ENCODE peak calls at places on chromosomes 3 and 15, in five cellular contexts. One of them, this sample, is unnamed.

GRCh38 chr3:151969026-151969658 is 95.7 kb downstream of the SUCNR1 start:
- DNase-seq in HFFc6: no peak
- DNase-seq in cardiac fibroblast: no peak
- DNase-seq in body of pancreas: no peak
- DNase-seq in fibroblast of lung: no peak
- DNase-seq in this sample: no peak

GRCh38 chr3:184323696-184324095 is 9.3 kb downstream of the EIF4G1 start:
- DNase-seq in HFFc6: no peak
- DNase-seq in cardiac fibroblast: no peak
- DNase-seq in body of pancreas: no peak
- DNase-seq in fibroblast of lung: no peak
- DNase-seq in this sample: peak

GRCh38 chr3:46976326-46977190 is at the start of gene CCDC12:
- DNase-seq in HFFc6: peak
- DNase-seq in cardiac fibroblast: peak
- DNase-seq in body of pancreas: peak
- DNase-seq in fibroblast of lung: peak
- DNase-seq in this sample: peak

GRCh38 chr15:27241942-27242341 is 271.0 kb downstream of the GABRG3 start:
- DNase-seq in HFFc6: no peak
- DNase-seq in cardiac fibroblast: no peak
- DNase-seq in body of pancreas: no peak
- DNase-seq in fibroblast of lung: peak
- DNase-seq in this sample: no peak

GRCh38 chr15:37594431-37594830 is 340.0 kb upstream of the TMCO5A start:
- DNase-seq in HFFc6: no peak
- DNase-seq in cardiac fibroblast: no peak
- DNase-seq in body of pancreas: no peak
- DNase-seq in fibroblast of lung: no peak
- DNase-seq in this sample: no peak

GRCh38 chr3:196268270-196269163 is 19.0 kb downstream of the PCYT1A start:
- DNase-seq in HFFc6: peak
- DNase-seq in cardiac fibroblast: peak
- DNase-seq in body of pancreas: no peak
- DNase-seq in fibroblast of lung: peak
- DNase-seq in this sample: no peak

GRCh38 chr3:139259398-139259797 is 84.4 kb upstream of the MRPS22 start:
- DNase-seq in HFFc6: no peak
- DNase-seq in cardiac fibroblast: no peak
- DNase-seq in body of pancreas: no peak
- DNase-seq in fibroblast of lung: no peak
- DNase-seq in this sample: no peak

GRCh38 chr15:69729167-69729748 is 276.6 kb downstream of the RPLP1 start:
- DNase-seq in HFFc6: no peak
- DNase-seq in cardiac fibroblast: peak
- DNase-seq in body of pancreas: peak
- DNase-seq in fibroblast of lung: no peak
- DNase-seq in this sample: peak

DNA sequence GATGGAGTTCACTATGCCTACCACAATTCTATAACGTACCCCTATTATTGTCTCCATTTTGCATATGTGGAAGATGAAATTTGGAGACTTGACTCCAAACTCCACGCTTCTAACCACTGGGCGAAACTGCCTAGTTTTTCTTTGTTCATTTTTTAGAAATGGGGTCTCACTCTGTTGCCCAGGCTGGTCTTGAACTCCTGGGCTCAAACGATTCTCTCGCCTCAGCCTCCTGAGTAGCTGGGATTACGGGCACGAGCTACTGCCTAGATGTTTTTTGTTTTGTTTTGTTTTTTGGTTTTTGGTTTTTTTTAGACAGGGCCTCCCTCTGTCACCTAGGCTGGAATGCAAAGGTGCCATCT is 584 bp upstream of the RPL32 start:
- DNase-seq in HFFc6: no peak
- DNase-seq in cardiac fibroblast: no peak
- DNase-seq in body of pancreas: no peak
- DNase-seq in fibroblast of lung: no peak
- DNase-seq in this sample: no peak
- TF ChIP-seq CTCF in HFFc6: peak
- TF ChIP-seq CTCF in cardiac fibroblast: no peak
- TF ChIP-seq CTCF in body of pancreas: no peak
- TF ChIP-seq CTCF in fibroblast of lung: no peak
- TF ChIP-seq CTCF in this sample: no peak

GRCh38 chr15:77420610-77421369 is at the start of gene HMG20A:
- DNase-seq in HFFc6: peak
- DNase-seq in cardiac fibroblast: peak
- DNase-seq in body of pancreas: peak
- DNase-seq in fibroblast of lung: peak
- DNase-seq in this sample: peak

GRCh38 chr15:77419050-77419835 is 661 bp downstream of the PEAK1 start:
- DNase-seq in HFFc6: peak
- DNase-seq in cardiac fibroblast: peak
- DNase-seq in body of pancreas: peak
- DNase-seq in fibroblast of lung: peak
- DNase-seq in this sample: peak

GRCh38 chr15:77421370-77421700 is 647 bp downstream of the HMG20A start:
- DNase-seq in HFFc6: no peak
- DNase-seq in cardiac fibroblast: peak
- DNase-seq in body of pancreas: peak
- DNase-seq in fibroblast of lung: no peak
- DNase-seq in this sample: peak

GRCh38 chr15:77418341-77419049 is 1.4 kb downstream of the PEAK1 start:
- DNase-seq in HFFc6: peak
- DNase-seq in cardiac fibroblast: peak
- DNase-seq in body of pancreas: no peak
- DNase-seq in fibroblast of lung: peak
- DNase-seq in this sample: no peak

DNA sequence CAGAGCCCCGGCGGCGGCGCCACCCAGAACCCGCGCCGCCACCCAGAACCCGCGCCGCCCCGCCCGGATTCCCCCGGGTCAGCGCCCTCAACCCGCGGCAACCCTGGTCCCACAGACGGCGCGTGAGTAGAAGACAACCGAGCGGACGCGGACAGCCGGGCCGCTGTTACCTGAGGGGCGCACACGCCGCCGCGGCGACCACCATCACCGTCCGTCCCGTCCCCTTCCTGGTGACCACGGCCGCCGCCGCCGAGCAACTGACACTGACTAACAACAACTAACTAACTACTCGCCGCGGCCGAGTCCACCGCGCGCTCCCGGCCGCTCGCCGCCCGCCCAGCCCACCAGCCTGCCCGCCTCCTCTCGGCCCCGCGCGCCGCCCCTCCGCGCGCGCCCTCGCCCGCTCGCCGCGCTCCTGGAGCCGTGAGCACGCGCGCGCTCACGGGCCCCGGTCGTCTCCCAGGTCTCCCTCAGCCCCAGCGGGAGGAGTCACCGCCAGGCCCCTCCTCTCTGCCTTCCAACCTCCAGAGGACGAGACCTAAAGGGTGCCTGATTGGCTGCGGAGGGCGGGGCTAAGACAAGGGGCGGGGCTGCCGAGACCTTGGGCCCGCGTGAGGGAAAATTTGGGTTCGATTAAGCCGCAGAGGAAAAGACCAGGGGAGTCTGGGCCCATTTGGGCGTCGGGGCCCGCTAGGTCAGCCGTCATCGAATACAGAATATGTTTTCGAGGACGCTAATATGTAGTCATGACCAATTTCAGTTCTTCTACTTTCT is at the start of gene PEAK1:
- DNase-seq in HFFc6: peak
- DNase-seq in cardiac fibroblast: peak
- DNase-seq in body of pancreas: peak
- DNase-seq in fibroblast of lung: peak
- DNase-seq in this sample: peak
- TF ChIP-seq CTCF in HFFc6: no peak
- TF ChIP-seq CTCF in cardiac fibroblast: no peak
- TF ChIP-seq CTCF in body of pancreas: no peak
- TF ChIP-seq CTCF in fibroblast of lung: no peak
- TF ChIP-seq CTCF in this sample: no peak

GRCh38 chr3:53721187-53721946 is 124.9 kb downstream of the CHDH start:
- DNase-seq in HFFc6: peak
- DNase-seq in cardiac fibroblast: peak
- DNase-seq in body of pancreas: no peak
- DNase-seq in fibroblast of lung: peak
- DNase-seq in this sample: no peak
- TF ChIP-seq CTCF in HFFc6: peak
- TF ChIP-seq CTCF in cardiac fibroblast: no peak
- TF ChIP-seq CTCF in body of pancreas: no peak
- TF ChIP-seq CTCF in fibroblast of lung: no peak
- TF ChIP-seq CTCF in this sample: no peak

GRCh38 chr3:127637546-127637945 is 8.6 kb downstream of the PODXL2 start:
- DNase-seq in HFFc6: no peak
- DNase-seq in cardiac fibroblast: no peak
- DNase-seq in body of pancreas: no peak
- DNase-seq in fibroblast of lung: no peak
- DNase-seq in this sample: no peak
- TF ChIP-seq CTCF in HFFc6: no peak
- TF ChIP-seq CTCF in cardiac fibroblast: no peak
- TF ChIP-seq CTCF in body of pancreas: no peak
- TF ChIP-seq CTCF in fibroblast of lung: no peak
- TF ChIP-seq CTCF in this sample: no peak

GRCh38 chr3:119380697-119381096 is 82.7 kb downstream of the TMEM39A start:
- DNase-seq in HFFc6: no peak
- DNase-seq in cardiac fibroblast: peak
- DNase-seq in body of pancreas: peak
- DNase-seq in fibroblast of lung: no peak
- DNase-seq in this sample: no peak
- TF ChIP-seq CTCF in HFFc6: peak
- TF ChIP-seq CTCF in cardiac fibroblast: peak
- TF ChIP-seq CTCF in body of pancreas: peak
- TF ChIP-seq CTCF in fibroblast of lung: no peak
- TF ChIP-seq CTCF in this sample: no peak

GRCh38 chr3:121749276-121750086 is at the start of gene GOLGB1:
- DNase-seq in HFFc6: peak
- DNase-seq in cardiac fibroblast: peak
- DNase-seq in body of pancreas: peak
- DNase-seq in fibroblast of lung: peak
- DNase-seq in this sample: peak
- TF ChIP-seq CTCF in HFFc6: peak
- TF ChIP-seq CTCF in cardiac fibroblast: no peak
- TF ChIP-seq CTCF in body of pancreas: no peak
- TF ChIP-seq CTCF in fibroblast of lung: no peak
- TF ChIP-seq CTCF in this sample: no peak

GRCh38 chr3:38122712-38123290 is 14.1 kb downstream of the ACAA1 start:
- DNase-seq in HFFc6: no peak
- DNase-seq in cardiac fibroblast: no peak
- DNase-seq in body of pancreas: no peak
- DNase-seq in fibroblast of lung: no peak
- DNase-seq in this sample: no peak
- TF ChIP-seq CTCF in HFFc6: no peak
- TF ChIP-seq CTCF in cardiac fibroblast: no peak
- TF ChIP-seq CTCF in body of pancreas: no peak
- TF ChIP-seq CTCF in fibroblast of lung: no peak
- TF ChIP-seq CTCF in this sample: no peak